ENCODE peak calls at places on chromosomes 3 and 15, in five cellular contexts. P is H9, W is testis, T is hepatocyte, M is astrocyte. S is an unnamed sample.

GRCh38 chr3:58222161-58222724 is 11.5 kb upstream of the DNASE1L3 start:
- DNase-seq in P (no peak), W (no peak), T (peak), M (no peak), S (no peak)

GRCh38 chr3:66898155-66898554 is 100.0 kb upstream of the KBTBD8 start:
- DNase-seq in P (no peak), M (no peak), W (no peak), T (no peak), S (no peak)

GRCh38 chr15:87871738-87872315 is 384.7 kb downstream of the NTRK3 start:
- DNase-seq in W (no peak), P (no peak), T (no peak), M (peak), S (no peak)

GRCh38 chr3:171809513-171810277 is 588 bp downstream of the PLD1 start:
- DNase-seq in T (peak), W (peak), M (peak), P (peak), S (no peak)

GRCh38 chr3:173399001-173399400 is 1.5 kb downstream of the NLGN1 start:
- DNase-seq in T (no peak), P (no peak), M (no peak), W (no peak), S (no peak)

GRCh38 chr15:46900992-46901391 is 816.3 kb upstream of the SEMA6D start:
- DNase-seq in M (no peak), P (no peak), T (no peak), W (no peak), S (no peak)

GRCh38 chr3:146682176-146682575 is 77.0 kb upstream of the PLSCR5 start:
- DNase-seq in P (no peak), W (no peak), M (no peak), T (no peak), S (no peak)

GRCh38 chr3:159418571-159419526 is 569.8 kb upstream of the IL12A start:
- DNase-seq in P (no peak), T (peak), M (peak), W (no peak), S (no peak)

GRCh38 chr15:100572362-100572983 is 29.5 kb downstream of the LINS1 start:
- DNase-seq in W (no peak), T (peak), M (no peak), P (no peak), S (no peak)

GRCh38 chr15:87752250-87752951 is 504.1 kb downstream of the NTRK3 start:
- DNase-seq in W (no peak), T (no peak), M (peak), P (no peak), S (no peak)

GRCh38 chr3:16448691-16449090 is 64.8 kb downstream of the RFTN1 start:
- DNase-seq in P (peak), M (peak), T (peak), W (peak), S (peak)

GRCh38 chr3:159322322-159322939 is 520.6 kb downstream of the MFSD1 start:
- DNase-seq in T (peak), W (peak), M (no peak), P (peak), S (peak)

GRCh38 chr3:112034436-112034835 is at the start of gene TMPRSS7:
- DNase-seq in M (no peak), T (no peak), P (no peak), W (no peak), S (no peak)

GRCh38 chr3:168877899-168878298 is 782.2 kb upstream of the GOLIM4 start:
- DNase-seq in W (no peak), M (no peak), P (no peak), T (peak), S (no peak)

GRCh38 chr3:43753743-43754142 is 63.0 kb downstream of the ABHD5 start:
- DNase-seq in T (no peak), M (peak), W (no peak), P (no peak), S (no peak)

GRCh38 chr3:30843950-30844349 is 50.5 kb downstream of the GADL1 start:
- DNase-seq in T (no peak), M (no peak), W (no peak), P (no peak), S (no peak)

GRCh38 chr15:62612771-62613170 is 429.8 kb upstream of the TPM1 start:
- DNase-seq in P (no peak), W (no peak), M (peak), T (no peak), S (no peak)

GRCh38 chr15:43749690-43750345 is 3.6 kb downstream of the PDIA3 start:
- DNase-seq in T (no peak), P (no peak), M (peak), W (no peak), S (peak)

GRCh38 chr15:88656760-88657221 is 18.0 kb downstream of the ISG20 start:
- DNase-seq in T (no peak), M (no peak), W (peak), P (no peak), S (no peak)

GRCh38 chr15:88904808-88905327 is 8.3 kb downstream of the MFGE8 start:
- DNase-seq in T (peak), W (peak), M (no peak), P (peak), S (peak)

GRCh38 chr15:62326460-62327011 is 161.5 kb upstream of the C2CD4B start:
- DNase-seq in M (no peak), T (no peak), P (no peak), W (no peak), S (no peak)

GRCh38 chr3:124272611-124273151 is 280.8 kb upstream of the ROPN1 start:
- DNase-seq in M (peak), W (no peak), T (no peak), P (no peak), S (no peak)

GRCh38 chr3:111541391-111541790 is 606 bp upstream of the CD96 start:
- DNase-seq in P (no peak), W (no peak), M (no peak), T (no peak), S (no peak)

GRCh38 chr3:15458212-15458780 is 30.9 kb downstream of the EAF1 start:
- DNase-seq in T (no peak), P (no peak), M (no peak), W (no peak), S (no peak)

GRCh38 chr3:142563491-142563997 is 15.0 kb downstream of the ATR start:
- DNase-seq in M (no peak), T (no peak), W (no peak), P (no peak), S (no peak)

GRCh38 chr3:123750659-123751420 is 133.3 kb downstream of the MYLK start:
- DNase-seq in W (no peak), M (peak), P (peak), T (peak), S (no peak)

GRCh38 chr3:6680119-6680806 is 180.7 kb upstream of the GRM7 start:
- DNase-seq in M (no peak), W (no peak), T (no peak), P (no peak), S (no peak)

DNA sequence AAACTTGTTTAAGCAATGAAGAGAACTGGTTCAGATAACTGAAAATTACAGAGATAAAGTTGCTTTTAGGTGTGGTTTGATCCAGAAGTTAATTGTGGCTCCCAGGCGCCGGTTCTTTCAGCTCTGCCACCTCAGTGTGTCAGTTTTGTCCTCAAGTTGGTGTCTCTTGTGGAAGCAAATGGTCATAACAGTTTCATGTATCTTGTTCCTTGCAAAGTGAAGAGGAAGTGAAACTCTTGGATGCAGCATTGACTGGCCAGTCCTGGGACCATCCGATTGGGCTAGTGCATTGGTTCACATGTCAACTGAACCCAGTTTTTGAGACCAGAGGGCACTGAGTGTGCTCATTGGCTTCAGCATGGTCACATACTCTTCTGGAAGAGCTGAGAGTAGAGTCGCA is 181.4 kb upstream of the GRM7 start:
- DNase-seq in M (no peak), P (no peak), W (no peak), T (no peak), S (no peak)
- TF ChIP-seq CTCF in M (no peak), P (peak), W (no peak), T (no peak), S (no peak)

DNA sequence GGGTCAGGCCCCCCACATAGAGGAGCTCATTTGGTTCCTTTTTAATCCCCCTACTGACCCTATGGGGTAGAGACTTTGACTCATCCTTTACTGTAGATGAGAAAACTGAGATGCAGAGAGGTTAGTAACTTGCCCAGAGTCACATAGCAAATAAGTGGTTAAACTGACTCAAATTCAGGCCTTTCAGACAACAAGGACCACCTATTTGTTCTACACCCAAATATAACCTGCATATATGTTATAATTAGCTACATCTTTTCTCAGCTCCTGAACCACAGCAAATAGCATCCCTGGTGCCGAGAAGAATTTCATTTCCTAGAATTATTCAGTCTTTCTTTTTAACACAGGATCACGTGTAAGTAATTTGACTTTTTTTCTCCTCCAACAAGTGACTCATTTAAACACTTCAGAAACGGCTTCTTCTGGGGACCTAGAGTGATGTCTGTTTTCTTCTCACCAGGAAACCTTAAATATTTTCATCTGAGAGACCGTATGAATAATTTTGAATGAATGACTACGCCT is 57.4 kb downstream of the MGLL start:
- DNase-seq in T (no peak), M (peak), W (no peak), P (no peak), S (no peak)
- H3K27ac ChIP-seq in T (no peak), M (peak), W (no peak), P (no peak), S (no peak)

GRCh38 chr3:101131767-101132166 is 138.5 kb upstream of the ABI3BP start:
- DNase-seq in W (no peak), M (no peak), P (no peak), T (no peak), S (no peak)
- TF ChIP-seq CTCF in W (no peak), M (no peak), P (peak), T (no peak), S (no peak)

GRCh38 chr15:55992769-55993110 is 672 bp downstream of the NEDD4 start:
- DNase-seq in P (no peak), T (no peak), M (no peak), W (no peak), S (no peak)
- H3K27ac ChIP-seq in P (no peak), T (peak), M (peak), W (peak), S (peak)

GRCh38 chr3:98587654-98588532 is 5.5 kb downstream of the CPOX start:
- DNase-seq in T (no peak), P (no peak), W (no peak), M (no peak), S (no peak)
- TF ChIP-seq CTCF in T (peak), P (peak), W (no peak), M (peak), S (no peak)

GRCh38 chr3:53775018-53775417 is 71.2 kb downstream of the CHDH start:
- DNase-seq in P (no peak), T (no peak), W (no peak), M (no peak), S (no peak)

GRCh38 chr3:53772562-53773329 is 73.5 kb downstream of the CHDH start:
- DNase-seq in T (no peak), P (no peak), M (peak), W (no peak), S (peak)

GRCh38 chr3:53773330-53773583 is 73.0 kb downstream of the CHDH start:
- DNase-seq in W (no peak), P (no peak), M (no peak), T (no peak), S (no peak)

GRCh38 chr3:53774414-53774813 is 71.8 kb downstream of the CHDH start:
- DNase-seq in T (no peak), P (no peak), W (no peak), M (no peak), S (no peak)

DNA sequence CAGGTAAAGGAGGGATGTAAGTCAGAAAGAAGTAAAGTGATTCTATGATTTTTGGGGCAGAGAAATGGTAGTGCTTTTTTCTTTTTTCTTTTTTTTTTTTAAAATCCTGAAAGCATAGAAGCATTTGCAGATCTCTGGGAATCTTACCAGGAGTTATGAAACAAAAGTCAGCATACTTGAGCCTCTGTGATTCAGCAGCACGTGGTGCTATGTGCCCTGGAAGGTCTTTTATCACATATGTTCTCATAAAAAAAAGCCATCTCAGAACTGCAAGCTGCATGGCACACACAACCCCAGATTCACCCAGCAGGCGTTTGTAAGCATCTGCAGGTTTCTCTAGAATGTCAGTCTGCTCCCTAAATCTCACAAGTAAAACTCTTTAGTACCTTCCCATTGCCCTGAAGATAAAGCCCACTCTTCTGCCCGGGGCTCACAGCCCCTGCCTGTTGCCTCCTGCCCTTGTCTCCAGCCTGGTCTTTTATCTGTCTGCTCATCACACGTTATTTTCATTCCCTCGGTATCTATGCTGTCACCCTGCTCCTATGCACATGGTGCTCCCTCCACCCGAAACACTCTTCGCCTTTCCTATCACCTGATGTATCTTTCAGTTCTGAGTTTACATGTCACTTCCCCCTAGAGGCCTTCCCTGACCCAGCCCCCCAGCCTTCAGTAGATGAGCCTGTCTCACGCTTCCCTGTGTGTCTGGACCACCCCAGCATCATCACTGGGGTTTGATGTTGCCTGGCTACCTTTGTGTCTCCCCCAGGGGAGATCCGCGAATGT is 72.4 kb downstream of the CHDH start:
- DNase-seq in W (peak), T (peak), P (no peak), M (peak), S (peak)
- H3K27ac ChIP-seq in W (peak), T (peak), P (no peak), M (no peak), S (peak)

S was measured in thyroid gland.